ENCODE peak calls at places on chromosome 16, in eight cellular contexts. U is ovary; Z is fibroblast of the aortic adventitia; T is activated CD4-positive, alpha-beta T cell treated with anti-CD3 and anti-CD28 coated beads for 48 hours; L is EL; N is left ventricle myocardium superior; O is hepatocyte; B is fibroblast of pulmonary artery. K is an unnamed sample.

GRCh38 chr16:8530756-8531155 is 59.6 kb downstream of the TMEM114 start:
- DNase-seq in U (no peak), L (no peak), N (no peak), T (no peak), Z (no peak), O (no peak), B (no peak), K (no peak)

GRCh38 chr16:46715769-46716305 is 26.4 kb downstream of the ORC6 start:
- DNase-seq in N (peak), Z (no peak), L (no peak), B (no peak), U (no peak), T (no peak), O (no peak), K (no peak)

GRCh38 chr16:82631701-82632685 is 5.2 kb downstream of the CDH13 start:
- DNase-seq in B (no peak), U (no peak), O (no peak), L (no peak), Z (no peak), T (no peak), N (no peak), K (peak)

GRCh38 chr16:83336630-83337029 is 471.1 kb upstream of the HSBP1 start:
- DNase-seq in L (peak), N (no peak), B (peak), O (no peak), T (no peak), U (no peak), Z (peak), K (no peak)

GRCh38 chr16:17372383-17372782 is 98.4 kb downstream of the XYLT1 start:
- DNase-seq in O (no peak), U (no peak), L (no peak), B (no peak), N (no peak), T (no peak), Z (peak), K (no peak)

GRCh38 chr16:27449434-27450188 is 47.6 kb downstream of the IL21R start:
- DNase-seq in B (no peak), Z (no peak), L (no peak), U (no peak), O (no peak), N (no peak), T (peak), K (no peak)

GRCh38 chr16:72474511-72475123 is 302.7 kb upstream of the PMFBP1 start:
- DNase-seq in N (no peak), Z (peak), T (no peak), L (peak), O (no peak), U (no peak), B (peak), K (no peak)

GRCh38 chr16:31785126-31785525 is 88.5 kb upstream of the ZNF267 start:
- DNase-seq in Z (no peak), B (no peak), O (no peak), U (no peak), N (no peak), T (no peak), L (no peak), K (no peak)

GRCh38 chr16:2690852-2691251 is 8.5 kb downstream of the KCTD5 start:
- DNase-seq in U (no peak), L (no peak), N (peak), O (no peak), B (no peak), T (no peak), Z (no peak), K (no peak)

GRCh38 chr16:79612207-79612606 is 11.7 kb upstream of the MAF start:
- DNase-seq in O (peak), B (no peak), T (no peak), L (no peak), N (no peak), Z (no peak), U (no peak), K (no peak)

GRCh38 chr16:69669577-69669976 is 56.8 kb downstream of the NQO1 start:
- DNase-seq in B (no peak), T (no peak), N (no peak), L (no peak), Z (peak), U (no peak), O (peak), K (no peak)

GRCh38 chr16:9090101-9090959 is 1.1 kb upstream of the HAPSTR1 start:
- DNase-seq in T (peak), L (no peak), O (peak), B (no peak), N (peak), U (peak), Z (no peak), K (peak)

GRCh38 chr16:81158964-81159363 is 62.8 kb upstream of the GCSH start:
- DNase-seq in O (no peak), L (no peak), U (no peak), Z (no peak), T (no peak), N (no peak), B (no peak), K (no peak)

GRCh38 chr16:27436921-27437650 is 35.1 kb downstream of the IL21R start:
- DNase-seq in N (no peak), U (no peak), L (no peak), B (no peak), T (peak), Z (no peak), O (no peak), K (peak)

GRCh38 chr16:72501739-72502653 is 330.0 kb upstream of the PMFBP1 start:
- DNase-seq in O (peak), Z (peak), B (peak), N (peak), L (peak), T (peak), U (peak), K (no peak)

GRCh38 chr16:1989209-1989825 is 453 bp upstream of the SYNGR3 start:
- DNase-seq in O (no peak), U (no peak), Z (no peak), L (no peak), T (no peak), B (no peak), N (no peak), K (no peak)

GRCh38 chr16:53052519-53053501 is at the start of gene CHD9NB:
- DNase-seq in Z (peak), N (no peak), O (peak), B (peak), L (peak), U (no peak), T (peak), K (peak)

GRCh38 chr16:12896562-12896961 is 4.8 kb upstream of the SHISA9 start:
- DNase-seq in N (no peak), O (peak), Z (no peak), L (peak), U (no peak), T (no peak), B (peak), K (no peak)

GRCh38 chr16:52069866-52070265 is 477.1 kb downstream of the TOX3 start:
- DNase-seq in O (peak), L (no peak), N (no peak), B (peak), U (no peak), T (no peak), Z (no peak), K (no peak)

GRCh38 chr16:4096509-4096908 is 19.7 kb downstream of the ADCY9 start:
- DNase-seq in O (no peak), B (no peak), U (no peak), Z (no peak), L (no peak), T (no peak), N (no peak), K (no peak)

GRCh38 chr16:46900464-46901235 is 16.5 kb downstream of the GPT2 start:
- DNase-seq in T (no peak), O (no peak), B (no peak), Z (no peak), N (no peak), L (no peak), U (no peak), K (no peak)

GRCh38 chr16:79093554-79093967 is 507.0 kb downstream of the MAF start:
- DNase-seq in U (no peak), O (no peak), Z (no peak), T (peak), L (no peak), N (no peak), B (no peak), K (no peak)

GRCh38 chr16:17476414-17477259 is 5.9 kb upstream of the XYLT1 start:
- DNase-seq in Z (peak), N (peak), B (peak), L (peak), U (peak), O (peak), T (peak), K (no peak)

GRCh38 chr16:641326-642188 is at the start of gene MCRIP2:
- DNase-seq in L (peak), O (peak), T (peak), Z (peak), B (peak), N (peak), U (peak), K (peak)

GRCh38 chr16:89277049-89277448 is 59.5 kb downstream of the ZNF778 start:
- DNase-seq in L (no peak), N (peak), T (no peak), U (no peak), O (no peak), Z (no peak), B (no peak), K (no peak)

GRCh38 chr16:58501242-58502131 is 1.5 kb downstream of the NDRG4 start:
- DNase-seq in O (peak), Z (no peak), L (no peak), B (no peak), T (peak), N (no peak), U (no peak), K (peak)

GRCh38 chr16:1338119-1338730 is 4.8 kb downstream of the BAIAP3 start:
- DNase-seq in N (no peak), T (peak), B (no peak), L (no peak), O (peak), U (no peak), Z (no peak), K (no peak)

GRCh38 chr16:62709856-62710255 is 673.6 kb upstream of the CDH8 start:
- DNase-seq in L (no peak), O (no peak), U (no peak), N (no peak), B (no peak), T (no peak), Z (no peak), K (no peak)

GRCh38 chr16:27515874-27516353 is 33.8 kb downstream of the GTF3C1 start:
- DNase-seq in Z (no peak), T (peak), B (peak), N (peak), L (peak), U (no peak), O (peak), K (no peak)

GRCh38 chr16:4217246-4218131 is 24.4 kb downstream of the SRL start:
- DNase-seq in Z (peak), T (no peak), B (peak), L (no peak), O (peak), U (peak), N (peak), K (no peak)

GRCh38 chr16:76943936-76944335 is 247.1 kb upstream of the MON1B start:
- DNase-seq in L (no peak), Z (peak), O (no peak), N (no peak), T (no peak), B (peak), U (no peak), K (no peak)

GRCh38 chr16:55489956-55490265 is 10.9 kb downstream of the MMP2 start:
- DNase-seq in Z (no peak), L (no peak), T (no peak), N (no peak), B (no peak), U (no peak), O (no peak), K (peak)

GRCh38 chr16:67017810-67018488 is 11.0 kb upstream of the CBFB start:
- DNase-seq in Z (peak), U (peak), B (peak), L (peak), O (peak), T (peak), N (peak), K (peak)

GRCh38 chr16:89921131-89921698 is 1.9 kb upstream of the TUBB3 start:
- DNase-seq in U (no peak), O (no peak), B (no peak), T (no peak), Z (no peak), N (no peak), L (no peak), K (no peak)

GRCh38 chr16:1710811-1711507 is 5.0 kb downstream of the MAPK8IP3 start:
- DNase-seq in N (no peak), Z (no peak), T (no peak), B (no peak), L (no peak), U (no peak), O (no peak), K (no peak)

K was measured in sigmoid colon.